ENCODE peak calls at places on chromosomes 16 and 17, in six cellular contexts. Q, O, G, R, J and K are unnamed samples.
A peak's percentile ranks its signal among the peaks of the same experiment; 100 is the strongest.

GRCh38 chr17:50961282-50962220 is 95.4 kb upstream of the TOB1 start:
- DNase-seq in R (no peak), Q (no peak), G (no peak), O (no peak), J (no peak), K (no peak)

GRCh38 chr16:82874672-82875071 is 247.9 kb downstream of the CDH13 start:
- DNase-seq in O (no peak), Q (no peak), R (no peak), G (no peak), J (no peak), K (no peak)

GRCh38 chr16:2035431-2036199 is 8.9 kb downstream of the NHERF2 start:
- DNase-seq in G (peak; percentile 48), R (peak; percentile 90), O (no peak), Q (no peak), J (no peak), K (peak; percentile 90)

GRCh38 chr17:50022463-50023130 is 27.6 kb upstream of the DLX3 start:
- DNase-seq in R (no peak), O (no peak), Q (no peak), J (no peak), G (no peak), K (no peak)

GRCh38 chr16:22267764-22268163 is 29.4 kb upstream of the POLR3E start:
- DNase-seq in G (no peak), Q (no peak), O (no peak), R (no peak), J (no peak), K (no peak)

GRCh38 chr17:18984273-18985114 is 20.1 kb downstream of the FAM83G start:
- DNase-seq in Q (no peak), R (no peak), G (no peak), J (no peak), O (no peak), K (peak; percentile 50)

GRCh38 chr16:88770459-88771293 is 14.3 kb downstream of the PIEZO1 start:
- DNase-seq in G (peak; percentile 76), Q (peak; percentile 79), O (peak; percentile 59), R (no peak), J (peak; percentile 66), K (peak; percentile 53)

GRCh38 chr17:77881545-77881944 is 77.0 kb upstream of the TNRC6C start:
- DNase-seq in Q (peak; percentile 55), J (peak; percentile 42), O (peak; percentile 69), G (peak; percentile 76), R (peak; percentile 92), K (peak; percentile 96)

GRCh38 chr17:57085448-57086068 is 512 bp downstream of the AKAP1 start:
- DNase-seq in R (peak; percentile 77), J (peak; percentile 59), Q (peak; percentile 31), O (peak; percentile 66), G (peak; percentile 93), K (peak; percentile 67)

GRCh38 chr17:82647593-82648164 is 565 bp downstream of the WDR45B start:
- DNase-seq in J (peak; percentile 53), R (peak; percentile 61), Q (peak; percentile 24), O (peak; percentile 43), G (peak; percentile 45), K (peak; percentile 44)

GRCh38 chr16:47732806-47733150 is 271.6 kb downstream of the PHKB start:
- DNase-seq in R (no peak), O (no peak), Q (peak; percentile 85), G (no peak), J (no peak), K (no peak)

GRCh38 chr17:40177275-40177874 is at the start of gene RAPGEFL1:
- DNase-seq in O (peak; percentile 81), R (peak; percentile 86), Q (peak; percentile 73), G (peak; percentile 93), J (peak; percentile 82), K (peak; percentile 93)

GRCh38 chr16:23359092-23359760 is 57.1 kb downstream of the SCNN1B start:
- DNase-seq in Q (no peak), J (no peak), R (no peak), O (no peak), G (no peak), K (no peak)

GRCh38 chr17:82630212-82630611 is 18.0 kb downstream of the WDR45B start:
- DNase-seq in Q (no peak), O (no peak), J (no peak), R (no peak), G (no peak), K (no peak)

GRCh38 chr16:23827245-23827543 is 8.6 kb upstream of the PRKCB start:
- DNase-seq in O (no peak), R (no peak), Q (no peak), G (no peak), J (no peak), K (no peak)

GRCh38 chr17:37361543-37361942 is 14.2 kb upstream of the C17orf78 start:
- DNase-seq in R (no peak), J (no peak), O (no peak), Q (peak; percentile 97), G (no peak), K (no peak)

GRCh38 chr16:57688987-57689771 is 5.4 kb upstream of the DRC7 start:
- DNase-seq in G (no peak), O (no peak), R (peak; percentile 21), J (peak; percentile 62), Q (no peak), K (no peak)

GRCh38 chr17:83084214-83084613 is 4.8 kb downstream of the METRNL start:
- DNase-seq in R (no peak), O (no peak), Q (no peak), J (no peak), G (peak; percentile 61), K (no peak)

GRCh38 chr16:64621616-64622015 is 500.2 kb downstream of the CDH11 start:
- DNase-seq in O (no peak), J (no peak), R (no peak), Q (no peak), G (no peak), K (no peak)

GRCh38 chr16:8714143-8714542 is 39.7 kb downstream of the ABAT start:
- DNase-seq in R (no peak), O (no peak), Q (no peak), G (no peak), J (no peak), K (no peak)

GRCh38 chr17:60792250-60792898 is 114.7 kb downstream of the BCAS3 start:
- DNase-seq in R (peak; percentile 72), Q (no peak), G (no peak), J (no peak), O (no peak), K (peak; percentile 56)

GRCh38 chr16:23026777-23027362 is 122.4 kb downstream of the USP31 start:
- DNase-seq in Q (peak; percentile 34), G (no peak), O (no peak), J (no peak), R (no peak), K (no peak)

GRCh38 chr17:7557825-7558543 is 566 bp upstream of the TNFSF13 start:
- DNase-seq in J (peak; percentile 93), G (peak; percentile 94), R (peak; percentile 94), Q (peak; percentile 37), O (no peak), K (peak; percentile 96)
- H3K4me3 ChIP-seq in J (peak overlapping the region; percentile 5), G (peak overlapping the region; percentile 43), R (no peak overlapping the region), Q (peak overlapping the region; percentile 38), O (peak overlapping the region; percentile 21), K (no peak overlapping the region)

DNA sequence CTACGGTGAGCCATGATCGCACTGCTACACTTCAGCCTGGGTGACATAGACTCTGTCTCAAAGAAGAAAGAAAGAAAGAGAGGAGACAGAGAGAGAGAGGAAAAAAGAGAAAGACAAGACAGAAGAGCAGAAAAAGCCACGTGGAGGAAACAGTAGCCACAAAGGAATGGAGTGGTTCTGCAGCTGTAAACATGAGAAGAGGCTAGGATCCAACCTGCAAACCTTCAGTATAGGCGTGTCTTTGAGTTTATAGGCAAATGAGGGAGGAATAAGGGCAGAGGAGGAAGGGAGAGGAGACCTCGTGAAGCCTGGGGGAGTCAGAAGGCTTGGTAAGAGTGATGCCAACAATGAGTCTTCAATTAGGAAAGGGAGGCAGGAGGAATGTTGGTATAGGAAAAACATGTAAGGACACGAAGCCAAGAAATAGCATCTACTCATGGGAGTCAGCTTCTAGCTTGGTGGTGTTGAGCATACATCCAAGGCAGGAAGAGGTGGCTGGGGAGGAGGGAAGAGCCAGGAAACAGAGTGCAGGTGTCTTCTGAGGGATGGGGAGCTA is 3.9 kb downstream of the MED9 start:
- DNase-seq in O (no peak), J (no peak), R (no peak), Q (peak; percentile 68), G (no peak), K (no peak)
- H3K4me1 ChIP-seq in O (peaks cover 36% of the 10 kb centered on the region), J (peaks cover 38% of the 10 kb centered on the region), R (no peaks in the 10 kb centered on the region), Q (peaks cover 27% of the 10 kb centered on the region), G (peaks cover 6% of the 10 kb centered on the region), K (peaks cover 12% of the 10 kb centered on the region)

GRCh38 chr16:30760577-30761426 is 1.1 kb downstream of the CFAP119 start:
- DNase-seq in J (no peak), O (no peak), Q (no peak), R (peak; percentile 23), G (no peak), K (no peak)
- H3K27ac ChIP-seq in J (peak overlapping the region; percentile 14), O (no peak overlapping the region), Q (peak overlapping the region; percentile 61), R (no peak overlapping the region), G (peak overlapping the region; percentile 49), K (no peak overlapping the region)

GRCh38 chr16:48903054-48903453 is 293.1 kb upstream of the N4BP1 start:
- DNase-seq in G (no peak), R (no peak), Q (no peak), J (no peak), O (no peak), K (no peak)
- H3K4me3 ChIP-seq in G (no peak overlapping the region), R (no peak overlapping the region), Q (no peak overlapping the region), J (no peak overlapping the region), O (no peak overlapping the region), K (no peak overlapping the region)

GRCh38 chr16:11669380-11670146 is 1.3 kb downstream of the SNN start:
- DNase-seq in Q (no peak), R (peak; percentile 88), G (no peak), J (no peak), O (no peak), K (peak; percentile 86)

GRCh38 chr16:11667221-11667823 is 933 bp upstream of the SNN start:
- DNase-seq in R (no peak), O (no peak), J (no peak), G (no peak), Q (no peak), K (peak; percentile 62)

GRCh38 chr16:11667824-11668589 is at the start of gene SNN:
- DNase-seq in R (peak; percentile 92), G (peak; percentile 91), J (peak; percentile 87), O (peak; percentile 86), Q (peak; percentile 79), K (peak; percentile 97)

GRCh38 chr16:11670171-11671131 is 2.2 kb downstream of the SNN start:
- DNase-seq in J (no peak), G (no peak), R (no peak), O (peak; percentile 43), Q (no peak), K (no peak)

GRCh38 chr16:11668590-11669379 is 530 bp downstream of the SNN start:
- DNase-seq in O (peak; percentile 43), J (no peak), Q (no peak), G (no peak), R (no peak), K (peak; percentile 41)
- H3K4me1 ChIP-seq in O (peaks cover 87% of the 10 kb centered on the region), J (peaks cover 41% of the 10 kb centered on the region), Q (peaks cover 56% of the 10 kb centered on the region), G (no peaks in the 10 kb centered on the region), R (peaks cover 2% of the 10 kb centered on the region), K (peaks cover 12% of the 10 kb centered on the region)

GRCh38 chr16:70589998-70590471 is 56.3 kb upstream of the IL34 start:
- DNase-seq in O (no peak), G (no peak), Q (peak; percentile 58), R (peak; percentile 57), J (peak; percentile 29), K (peak; percentile 70)
- H3K27ac ChIP-seq in O (no peak overlapping the region), G (peak overlapping the region; percentile 2), Q (no peak overlapping the region), R (peak overlapping the region; percentile 72), J (no peak overlapping the region), K (no peak overlapping the region)